ENCODE peak calls at places on chromosomes 11 and 22, in ten cellular contexts. O is breast epithelium; H is GOT3; E is iris pigment epithelial cell; N is AG08395; T is stimulated activated CD8-positive, alpha-beta memory T cell treated with anti-CD3 and anti-CD28 coated beads, Interleukin-2, amount 100 ng/mL, for 1 hour; I is HT-29; X is fibroblast of lung; C is NCI-H1105; J is aorta. F is an unnamed sample.

GRCh38 chr22:44777364-44777756 is 25.0 kb downstream of the ARHGAP8 start:
- DNase-seq in O (no peak), E (no peak), J (no peak), I (peak), T (no peak), N (no peak), H (no peak), C (no peak), X (no peak), F (no peak)

GRCh38 chr11:61850687-61851086 is 22.6 kb downstream of the FADS2 start:
- DNase-seq in H (no peak), O (no peak), E (no peak), J (no peak), C (no peak), N (no peak), X (no peak), I (no peak), T (no peak), F (no peak)

GRCh38 chr11:36363361-36364272 is 67.5 kb downstream of the PRR5L start:
- DNase-seq in C (no peak), N (no peak), J (no peak), H (no peak), E (peak), O (no peak), T (no peak), I (peak), X (peak), F (no peak)

GRCh38 chr11:1300569-1301187 is 8.8 kb downstream of the TOLLIP start:
- DNase-seq in I (no peak), X (no peak), C (no peak), T (no peak), J (peak), O (no peak), H (no peak), E (no peak), N (no peak), F (no peak)

GRCh38 chr11:80593981-80594380 is 1153.2 kb upstream of the TENM4 start:
- DNase-seq in I (peak), H (no peak), T (no peak), E (peak), N (no peak), O (no peak), C (no peak), X (peak), J (no peak), F (peak)

GRCh38 chr11:27468643-27469332 is 3.8 kb downstream of the LGR4 start:
- DNase-seq in E (peak), C (no peak), O (no peak), X (peak), T (no peak), I (peak), J (no peak), N (no peak), H (no peak), F (peak)

GRCh38 chr11:61885166-61885778 is 6.1 kb downstream of the FADS3 start:
- DNase-seq in J (no peak), H (no peak), E (no peak), X (no peak), C (peak), N (no peak), T (no peak), I (no peak), O (no peak), F (peak)

GRCh38 chr11:58922475-58922874 is 16.8 kb upstream of the GLYATL1 start:
- DNase-seq in C (no peak), O (no peak), T (no peak), I (no peak), H (no peak), E (no peak), J (no peak), X (no peak), N (no peak), F (peak)

GRCh38 chr11:62456630-62457029 is 37.8 kb downstream of the SCGB1A1 start:
- DNase-seq in N (no peak), H (no peak), O (no peak), J (no peak), E (no peak), T (no peak), I (peak), X (no peak), C (no peak), F (peak)

GRCh38 chr11:30342736-30343166 is 19.8 kb downstream of the ARL14EP start:
- DNase-seq in T (no peak), J (no peak), N (no peak), C (no peak), H (no peak), O (no peak), X (no peak), I (no peak), E (no peak), F (no peak)

GRCh38 chr11:2587132-2587930 is 112.5 kb downstream of the KCNQ1OT1 start:
- DNase-seq in I (no peak), C (no peak), O (peak), N (no peak), J (peak), E (no peak), H (no peak), T (no peak), X (no peak), F (no peak)

GRCh38 chr22:40749006-40749405 is 69.7 kb downstream of the MCHR1 start:
- DNase-seq in O (no peak), X (no peak), N (no peak), E (no peak), H (no peak), C (no peak), J (no peak), T (no peak), I (no peak), F (no peak)

GRCh38 chr11:117096140-117096972 is 1.9 kb downstream of the SIK3 start:
- DNase-seq in H (no peak), E (no peak), N (peak), C (no peak), J (no peak), X (no peak), T (no peak), O (no peak), I (no peak), F (peak)

GRCh38 chr11:93143186-93143585 is 54.6 kb downstream of the SLC36A4 start:
- DNase-seq in T (no peak), J (no peak), O (no peak), X (peak), E (peak), C (no peak), I (no peak), H (no peak), N (peak), F (no peak)

GRCh38 chr11:27339940-27340339 is 23.1 kb downstream of the CCDC34 start:
- DNase-seq in O (no peak), T (no peak), J (no peak), E (no peak), C (no peak), I (no peak), X (no peak), H (no peak), N (no peak), F (no peak)

GRCh38 chr11:128719556-128719824 is 25.6 kb downstream of the FLI1 start:
- DNase-seq in X (no peak), I (no peak), J (no peak), E (no peak), C (no peak), H (no peak), N (no peak), T (no peak), O (no peak), F (no peak)

GRCh38 chr11:85845052-85845631 is 10.0 kb upstream of the CCDC83 start:
- DNase-seq in E (peak), H (no peak), I (no peak), X (peak), T (no peak), C (no peak), O (no peak), J (no peak), N (no peak), F (no peak)

GRCh38 chr11:14904745-14905103 is 12.7 kb upstream of the CYP2R1 start:
- DNase-seq in N (peak), O (peak), H (no peak), C (no peak), T (peak), I (no peak), E (peak), X (peak), J (peak), F (peak)

GRCh38 chr11:36478700-36479329 is 31.3 kb downstream of the TRAF6 start:
- DNase-seq in C (peak), T (no peak), O (no peak), E (peak), H (no peak), I (peak), N (peak), J (no peak), X (peak), F (peak)

GRCh38 chr11:22734628-22735345 is 68.4 kb downstream of the GAS2 start:
- DNase-seq in I (no peak), E (no peak), X (no peak), N (no peak), C (no peak), T (no peak), O (no peak), J (no peak), H (no peak), F (peak)

GRCh38 chr11:111540921-111541208 is 345 bp downstream of the LAYN start:
- DNase-seq in X (no peak), H (no peak), E (no peak), T (no peak), I (no peak), C (no peak), N (no peak), J (no peak), O (no peak), F (peak)

GRCh38 chr22:35575116-35575748 is 34.6 kb downstream of the RASD2 start:
- DNase-seq in E (no peak), C (no peak), O (no peak), H (no peak), J (no peak), N (no peak), X (no peak), T (no peak), I (no peak), F (no peak)

GRCh38 chr22:24175160-24175808 is 6.0 kb upstream of the SUSD2 start:
- DNase-seq in I (peak), C (peak), H (no peak), N (peak), X (peak), T (peak), O (peak), E (peak), J (peak), F (peak)

GRCh38 chr11:114340311-114341131 is 44.3 kb downstream of the NNMT start:
- DNase-seq in N (peak), E (peak), X (peak), T (no peak), J (peak), C (peak), I (peak), O (no peak), H (no peak), F (peak)

GRCh38 chr22:28799834-28800307 is 498 bp downstream of the XBP1 start:
- DNase-seq in N (peak), J (peak), O (peak), I (peak), H (peak), T (no peak), E (peak), X (peak), C (no peak), F (peak)

GRCh38 chr11:112745958-112746357 is 215.3 kb upstream of the NCAM1 start:
- DNase-seq in T (no peak), X (no peak), E (no peak), H (no peak), N (no peak), I (no peak), O (no peak), C (no peak), J (no peak), F (peak)

GRCh38 chr11:116144387-116144958 is 628.3 kb downstream of the BUD13 start:
- DNase-seq in I (no peak), X (no peak), C (no peak), N (no peak), J (no peak), O (no peak), E (no peak), H (no peak), T (no peak), F (peak)

GRCh38 chr11:32962016-32962415 is 53.7 kb upstream of the DEPDC7 start:
- DNase-seq in H (no peak), O (no peak), T (no peak), N (no peak), X (peak), E (peak), C (no peak), I (no peak), J (no peak), F (no peak)

GRCh38 chr11:73397468-73398131 is 21.4 kb downstream of the RELT start:
- DNase-seq in E (no peak), O (no peak), J (peak), N (no peak), X (no peak), H (no peak), C (no peak), I (no peak), T (no peak), F (no peak)

GRCh38 chr22:38309614-38310517 is 7.4 kb downstream of the CSNK1E start:
- DNase-seq in H (no peak), O (no peak), T (no peak), I (no peak), X (no peak), C (no peak), E (no peak), N (no peak), J (no peak), F (no peak)

GRCh38 chr11:13448876-13449275 is 14.1 kb downstream of the BTBD10 start:
- DNase-seq in C (no peak), N (peak), T (no peak), H (no peak), E (peak), I (no peak), J (no peak), X (peak), O (no peak), F (no peak)

GRCh38 chr11:110921742-110922200 is 209.5 kb upstream of the ARHGAP20 start:
- DNase-seq in T (no peak), E (peak), J (no peak), N (no peak), H (no peak), C (no peak), X (peak), O (peak), I (no peak), F (no peak)

F was measured in DMS53.